ENCODE peak calls at places on chromosomes 5 and 9, in five cellular contexts. One of them, this sample, is unnamed.

GRCh38 chr9:123482295-123482970 is 126.4 kb downstream of the CRB2 start:
- DNase-seq in PC-3: no peak
- DNase-seq in pancreas: no peak
- DNase-seq in neural crest cell: no peak
- DNase-seq in lower lobe of right lung: no peak
- DNase-seq in this sample: no peak

GRCh38 chr5:43312076-43312620 is 1.1 kb downstream of the HMGCS1 start:
- DNase-seq in PC-3: no peak
- DNase-seq in pancreas: no peak
- DNase-seq in neural crest cell: no peak
- DNase-seq in lower lobe of right lung: no peak
- DNase-seq in this sample: no peak

GRCh38 chr5:67404261-67405100 is 207.9 kb upstream of the CD180 start:
- DNase-seq in PC-3: peak; percentile 57
- DNase-seq in pancreas: no peak
- DNase-seq in neural crest cell: no peak
- DNase-seq in lower lobe of right lung: no peak
- DNase-seq in this sample: no peak

GRCh38 chr9:125361837-125362531 is 100.4 kb downstream of the GAPVD1 start:
- DNase-seq in PC-3: peak; percentile 46
- DNase-seq in pancreas: no peak
- DNase-seq in neural crest cell: no peak
- DNase-seq in lower lobe of right lung: no peak
- DNase-seq in this sample: no peak

GRCh38 chr9:6676254-6676928 is 30.9 kb upstream of the GLDC start:
- DNase-seq in PC-3: no peak
- DNase-seq in pancreas: no peak
- DNase-seq in neural crest cell: no peak
- DNase-seq in lower lobe of right lung: no peak
- DNase-seq in this sample: no peak

GRCh38 chr9:92294297-92294676 is 790 bp upstream of the IARS1 start:
- DNase-seq in PC-3: no peak
- DNase-seq in pancreas: no peak
- DNase-seq in neural crest cell: peak; percentile 9
- DNase-seq in lower lobe of right lung: peak; percentile 41
- DNase-seq in this sample: no peak

GRCh38 chr9:37753489-37754190 is at the start of gene TRMT10B:
- DNase-seq in PC-3: peak; percentile 61
- DNase-seq in pancreas: peak; percentile 56
- DNase-seq in neural crest cell: peak; percentile 64
- DNase-seq in lower lobe of right lung: peak; percentile 78
- DNase-seq in this sample: peak; percentile 91

GRCh38 chr5:128038641-128039040 is 44.9 kb upstream of the SLC12A2 start:
- DNase-seq in PC-3: peak; percentile 79
- DNase-seq in pancreas: no peak
- DNase-seq in neural crest cell: no peak
- DNase-seq in lower lobe of right lung: no peak
- DNase-seq in this sample: no peak

GRCh38 chr5:79108792-79109191 is 2.8 kb upstream of the BHMT start:
- DNase-seq in PC-3: no peak
- DNase-seq in pancreas: no peak
- DNase-seq in neural crest cell: no peak
- DNase-seq in lower lobe of right lung: no peak
- DNase-seq in this sample: no peak

GRCh38 chr9:137308102-137308619 is 6.1 kb upstream of the NRARP start:
- DNase-seq in PC-3: no peak
- DNase-seq in pancreas: no peak
- DNase-seq in neural crest cell: no peak
- DNase-seq in lower lobe of right lung: no peak
- DNase-seq in this sample: no peak

GRCh38 chr9:134099123-134099761 is 31.4 kb upstream of the BRD3 start:
- DNase-seq in PC-3: peak; percentile 75
- DNase-seq in pancreas: peak; percentile 23
- DNase-seq in neural crest cell: no peak
- DNase-seq in lower lobe of right lung: no peak
- DNase-seq in this sample: peak; percentile 69

GRCh38 chr9:136773386-136774044 is 9.2 kb upstream of the LCN15 start:
- DNase-seq in PC-3: peak; percentile 25
- DNase-seq in pancreas: no peak
- DNase-seq in neural crest cell: no peak
- DNase-seq in lower lobe of right lung: peak; percentile 70
- DNase-seq in this sample: peak; percentile 51

GRCh38 chr9:112322701-112323377 is 10.6 kb downstream of the PTBP3 start:
- DNase-seq in PC-3: no peak
- DNase-seq in pancreas: no peak
- DNase-seq in neural crest cell: no peak
- DNase-seq in lower lobe of right lung: no peak
- DNase-seq in this sample: no peak

GRCh38 chr5:163269624-163270023 is 167.8 kb upstream of the CCNG1 start:
- DNase-seq in PC-3: peak; percentile 77
- DNase-seq in pancreas: no peak
- DNase-seq in neural crest cell: no peak
- DNase-seq in lower lobe of right lung: no peak
- DNase-seq in this sample: no peak

GRCh38 chr9:110148868-110149267 is 59.1 kb downstream of the C9orf152 start:
- DNase-seq in PC-3: no peak
- DNase-seq in pancreas: no peak
- DNase-seq in neural crest cell: no peak
- DNase-seq in lower lobe of right lung: no peak
- DNase-seq in this sample: no peak

GRCh38 chr9:128946945-128947422 is 419 bp downstream of the DOLK start:
- DNase-seq in PC-3: peak; percentile 2
- DNase-seq in pancreas: peak; percentile 33
- DNase-seq in neural crest cell: no peak
- DNase-seq in lower lobe of right lung: peak; percentile 63
- DNase-seq in this sample: no peak

GRCh38 chr9:36928670-36929349 is 105.3 kb downstream of the PAX5 start:
- DNase-seq in PC-3: peak; percentile 65
- DNase-seq in pancreas: no peak
- DNase-seq in neural crest cell: no peak
- DNase-seq in lower lobe of right lung: no peak
- DNase-seq in this sample: peak; percentile 60

GRCh38 chr9:125674981-125675973 is 31.7 kb downstream of the MAPKAP1 start:
- DNase-seq in PC-3: peak; percentile 80
- DNase-seq in pancreas: no peak
- DNase-seq in neural crest cell: no peak
- DNase-seq in lower lobe of right lung: no peak
- DNase-seq in this sample: no peak

GRCh38 chr5:53970510-53970909 is 339.9 kb downstream of the ARL15 start:
- DNase-seq in PC-3: no peak
- DNase-seq in pancreas: no peak
- DNase-seq in neural crest cell: no peak
- DNase-seq in lower lobe of right lung: no peak
- DNase-seq in this sample: no peak

GRCh38 chr5:17190242-17190778 is 27.1 kb upstream of the BASP1 start:
- DNase-seq in PC-3: peak; percentile 90
- DNase-seq in pancreas: no peak
- DNase-seq in neural crest cell: peak; percentile 48
- DNase-seq in lower lobe of right lung: no peak
- DNase-seq in this sample: peak; percentile 20

GRCh38 chr5:13919087-13919486 is 25.4 kb downstream of the DNAH5 start:
- DNase-seq in PC-3: no peak
- DNase-seq in pancreas: no peak
- DNase-seq in neural crest cell: no peak
- DNase-seq in lower lobe of right lung: no peak
- DNase-seq in this sample: no peak

GRCh38 chr9:73073337-73074175 is 78.1 kb upstream of the ANXA1 start:
- DNase-seq in PC-3: peak; percentile 4
- DNase-seq in pancreas: no peak
- DNase-seq in neural crest cell: no peak
- DNase-seq in lower lobe of right lung: no peak
- DNase-seq in this sample: no peak

GRCh38 chr9:7844283-7844682 is 44.7 kb upstream of the DMAC1 start:
- DNase-seq in PC-3: no peak
- DNase-seq in pancreas: no peak
- DNase-seq in neural crest cell: no peak
- DNase-seq in lower lobe of right lung: no peak
- DNase-seq in this sample: no peak

DNA sequence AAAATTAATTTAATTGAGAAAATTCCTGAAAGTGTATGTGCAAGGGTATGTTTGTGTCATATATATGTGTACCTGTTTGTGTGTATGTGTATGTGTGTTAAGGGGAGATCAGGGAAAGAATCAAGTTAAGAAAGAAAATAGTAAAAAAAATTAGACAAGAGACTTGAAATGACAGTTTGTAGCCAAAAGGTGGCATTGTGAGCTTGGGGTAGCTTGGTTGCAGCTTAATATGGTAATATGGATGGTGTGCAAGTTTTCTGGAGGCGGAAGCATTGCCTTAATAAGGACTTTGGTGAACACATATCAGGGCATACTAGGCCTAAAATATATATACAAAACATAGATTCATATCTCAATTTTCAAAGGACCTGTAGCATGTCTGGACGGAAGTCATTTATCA is 129.9 kb downstream of the INSYN2B start:
- DNase-seq in PC-3: no peak
- DNase-seq in pancreas: no peak
- DNase-seq in neural crest cell: no peak
- DNase-seq in lower lobe of right lung: no peak
- DNase-seq in this sample: no peak
- TF ChIP-seq CTCF in PC-3: peak; percentile 60
- TF ChIP-seq CTCF in pancreas: no peak
- TF ChIP-seq CTCF in neural crest cell: peak; percentile 46
- TF ChIP-seq CTCF in lower lobe of right lung: no peak
- TF ChIP-seq CTCF in this sample: no peak

GRCh38 chr5:159440948-159441347 is 110.7 kb upstream of the IL12B start:
- DNase-seq in PC-3: no peak
- DNase-seq in pancreas: no peak
- DNase-seq in neural crest cell: no peak
- DNase-seq in lower lobe of right lung: no peak
- DNase-seq in this sample: no peak

GRCh38 chr5:159442210-159442850 is 112.0 kb upstream of the IL12B start:
- DNase-seq in PC-3: no peak
- DNase-seq in pancreas: no peak
- DNase-seq in neural crest cell: no peak
- DNase-seq in lower lobe of right lung: peak; percentile 41
- DNase-seq in this sample: no peak

GRCh38 chr5:159439002-159439401 is 108.7 kb upstream of the IL12B start:
- DNase-seq in PC-3: no peak
- DNase-seq in pancreas: no peak
- DNase-seq in neural crest cell: no peak
- DNase-seq in lower lobe of right lung: no peak
- DNase-seq in this sample: no peak

GRCh38 chr5:159440235-159440634 is 109.9 kb upstream of the IL12B start:
- DNase-seq in PC-3: no peak
- DNase-seq in pancreas: no peak
- DNase-seq in neural crest cell: no peak
- DNase-seq in lower lobe of right lung: no peak
- DNase-seq in this sample: no peak

DNA sequence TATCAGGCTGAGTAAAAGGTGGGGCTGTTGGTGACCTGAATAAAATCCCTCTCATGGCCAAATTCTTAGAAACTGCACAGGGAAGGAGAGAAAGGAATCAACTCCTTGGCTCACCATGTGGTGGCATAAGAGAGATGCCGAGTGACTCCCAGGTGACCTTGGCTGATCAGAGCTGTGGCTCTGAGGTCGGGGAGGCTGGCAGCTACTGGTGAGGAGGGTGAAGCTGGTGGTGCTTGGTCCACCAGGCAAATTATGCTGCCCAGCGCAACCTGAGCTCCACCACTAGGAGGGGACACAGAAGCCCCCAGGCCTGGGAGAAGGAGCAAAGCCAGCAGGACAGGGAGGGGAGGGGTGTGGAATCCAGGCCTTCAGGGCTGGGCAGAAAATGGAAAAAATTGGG is 111.2 kb upstream of the IL12B start:
- DNase-seq in PC-3: peak; percentile 15
- DNase-seq in pancreas: no peak
- DNase-seq in neural crest cell: peak; percentile 4
- DNase-seq in lower lobe of right lung: no peak
- DNase-seq in this sample: no peak
- TF ChIP-seq CTCF in PC-3: peak; percentile 46
- TF ChIP-seq CTCF in pancreas: no peak
- TF ChIP-seq CTCF in neural crest cell: peak; percentile 43
- TF ChIP-seq CTCF in lower lobe of right lung: no peak
- TF ChIP-seq CTCF in this sample: peak; percentile 6

DNA sequence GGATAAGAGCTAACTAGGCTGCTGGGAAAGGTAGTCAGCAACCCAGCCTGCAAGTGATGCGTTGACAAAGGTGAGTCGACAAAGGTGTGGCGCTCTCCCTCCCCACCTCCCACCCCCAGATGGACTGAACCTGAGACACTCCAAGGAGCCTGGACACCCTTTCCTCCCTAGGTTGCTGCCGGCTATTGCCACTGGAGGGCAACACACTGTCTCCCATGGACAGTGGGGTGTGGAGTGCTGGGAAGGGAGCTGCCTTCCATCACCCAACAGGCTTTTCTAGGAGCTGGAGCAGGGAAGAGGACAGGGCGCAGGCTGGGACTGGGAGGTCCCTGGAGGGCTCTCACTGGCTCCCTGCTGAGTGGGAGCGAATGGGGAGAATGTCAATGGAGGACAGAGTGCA is 75.4 kb upstream of the ARAP3 start:
- DNase-seq in PC-3: peak; percentile 67
- DNase-seq in pancreas: no peak
- DNase-seq in neural crest cell: peak; percentile 22
- DNase-seq in lower lobe of right lung: no peak
- DNase-seq in this sample: no peak
- TF ChIP-seq CTCF in PC-3: peak; percentile 58
- TF ChIP-seq CTCF in pancreas: no peak
- TF ChIP-seq CTCF in neural crest cell: peak; percentile 52
- TF ChIP-seq CTCF in lower lobe of right lung: no peak
- TF ChIP-seq CTCF in this sample: peak; percentile 28

GRCh38 chr5:112737472-112738179 is at the start of gene APC:
- DNase-seq in PC-3: no peak
- DNase-seq in pancreas: peak; percentile 73
- DNase-seq in neural crest cell: peak; percentile 82
- DNase-seq in lower lobe of right lung: peak; percentile 92
- DNase-seq in this sample: peak; percentile 82
- TF ChIP-seq CTCF in PC-3: no peak
- TF ChIP-seq CTCF in pancreas: no peak
- TF ChIP-seq CTCF in neural crest cell: peak; percentile 40
- TF ChIP-seq CTCF in lower lobe of right lung: no peak
- TF ChIP-seq CTCF in this sample: no peak

DNA sequence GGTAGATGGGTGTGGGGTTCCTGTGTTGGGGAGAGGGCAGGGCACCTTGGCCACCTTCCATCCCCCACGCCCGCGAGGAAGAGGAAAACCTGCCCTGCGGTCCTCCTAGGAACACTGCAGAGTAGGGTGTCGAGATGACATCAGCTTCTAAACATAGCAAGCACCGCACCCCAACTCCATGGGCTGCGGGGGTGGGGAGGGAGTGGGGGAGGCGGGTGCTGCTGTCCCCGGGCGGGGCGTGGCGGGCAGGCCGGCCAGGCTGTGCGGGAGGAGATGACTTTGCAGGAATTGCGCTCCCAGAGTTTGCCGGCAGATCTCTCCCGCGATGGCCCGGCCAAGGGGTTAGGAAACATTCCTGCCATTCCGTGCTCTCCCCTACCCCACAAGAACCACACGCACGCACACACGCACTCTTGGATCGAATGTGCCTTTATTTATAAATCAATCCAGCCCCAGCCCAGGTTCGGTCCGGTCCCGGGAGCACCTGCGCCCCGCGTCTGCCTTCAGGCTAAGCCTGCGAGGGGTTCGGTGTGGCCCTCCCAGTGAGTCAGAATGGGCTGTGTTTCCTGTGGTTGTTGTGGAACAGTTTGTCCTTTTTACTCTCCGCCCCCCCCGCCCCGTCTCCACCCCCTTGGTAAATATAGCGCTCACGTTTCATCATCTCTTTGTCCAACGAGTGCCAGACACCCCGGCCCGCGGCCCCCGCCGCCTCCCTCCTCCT is 5.2 kb upstream of the KLF9 start:
- DNase-seq in PC-3: peak; percentile 80
- DNase-seq in pancreas: peak; percentile 97
- DNase-seq in neural crest cell: peak; percentile 50
- DNase-seq in lower lobe of right lung: peak; percentile 98
- DNase-seq in this sample: peak; percentile 87
- TF ChIP-seq CTCF in PC-3: no peak
- TF ChIP-seq CTCF in pancreas: no peak
- TF ChIP-seq CTCF in neural crest cell: peak; percentile 33
- TF ChIP-seq CTCF in lower lobe of right lung: peak; percentile 17
- TF ChIP-seq CTCF in this sample: no peak

This sample was measured in GM13977.